ENCODE peak calls at places on chromosome 21, in five cellular contexts. One of them, this sample, is unnamed.

GRCh38 chr21:32524010-32524719 is 61.2 kb downstream of the TCP10L start:
- DNase-seq in GM12865: no peak
- DNase-seq in HT-29: no peak
- DNase-seq in stimulated activated naive CD4-positive, alpha-beta T cell: no peak
- DNase-seq in stimulated activated naive CD8-positive, alpha-beta T cell treated with anti-CD3 and anti-CD28 coated beads, Interleukin-15, Interleukin-2, amounts not matched to agents 100 U/mL and 50 U/mL, for 24 hours: no peak
- DNase-seq in this sample: peak; percentile 75

GRCh38 chr21:35925497-35925896 is 134.8 kb downstream of the SETD4 start:
- DNase-seq in stimulated activated naive CD4-positive, alpha-beta T cell: peak; percentile 24
- DNase-seq in HT-29: peak; percentile 13
- DNase-seq in stimulated activated naive CD8-positive, alpha-beta T cell treated with anti-CD3 and anti-CD28 coated beads, Interleukin-15, Interleukin-2, amounts not matched to agents 100 U/mL and 50 U/mL, for 24 hours: no peak
- DNase-seq in GM12865: peak; percentile 8
- DNase-seq in this sample: no peak

GRCh38 chr21:26085100-26085499 is 85.5 kb downstream of the APP start:
- DNase-seq in HT-29: no peak
- DNase-seq in GM12865: no peak
- DNase-seq in stimulated activated naive CD8-positive, alpha-beta T cell treated with anti-CD3 and anti-CD28 coated beads, Interleukin-15, Interleukin-2, amounts not matched to agents 100 U/mL and 50 U/mL, for 24 hours: no peak
- DNase-seq in stimulated activated naive CD4-positive, alpha-beta T cell: no peak
- DNase-seq in this sample: no peak

GRCh38 chr21:42227909-42228708 is 9.2 kb downstream of the ABCG1 start:
- DNase-seq in HT-29: peak; percentile 95
- DNase-seq in GM12865: peak; percentile 95
- DNase-seq in stimulated activated naive CD8-positive, alpha-beta T cell treated with anti-CD3 and anti-CD28 coated beads, Interleukin-15, Interleukin-2, amounts not matched to agents 100 U/mL and 50 U/mL, for 24 hours: peak; percentile 90
- DNase-seq in stimulated activated naive CD4-positive, alpha-beta T cell: peak; percentile 78
- DNase-seq in this sample: peak; percentile 84

GRCh38 chr21:45857761-45858160 is 123.8 kb upstream of the COL6A1 start:
- DNase-seq in GM12865: no peak
- DNase-seq in stimulated activated naive CD4-positive, alpha-beta T cell: no peak
- DNase-seq in stimulated activated naive CD8-positive, alpha-beta T cell treated with anti-CD3 and anti-CD28 coated beads, Interleukin-15, Interleukin-2, amounts not matched to agents 100 U/mL and 50 U/mL, for 24 hours: no peak
- DNase-seq in HT-29: no peak
- DNase-seq in this sample: no peak

GRCh38 chr21:38323721-38324591 is 67.2 kb downstream of the KCNJ15 start:
- DNase-seq in stimulated activated naive CD4-positive, alpha-beta T cell: peak; percentile 57
- DNase-seq in HT-29: no peak
- DNase-seq in stimulated activated naive CD8-positive, alpha-beta T cell treated with anti-CD3 and anti-CD28 coated beads, Interleukin-15, Interleukin-2, amounts not matched to agents 100 U/mL and 50 U/mL, for 24 hours: no peak
- DNase-seq in GM12865: no peak
- DNase-seq in this sample: no peak

GRCh38 chr21:8991968-8992621 is 1529.3 kb upstream of the TPTE start:
- DNase-seq in stimulated activated naive CD4-positive, alpha-beta T cell: no peak
- DNase-seq in stimulated activated naive CD8-positive, alpha-beta T cell treated with anti-CD3 and anti-CD28 coated beads, Interleukin-15, Interleukin-2, amounts not matched to agents 100 U/mL and 50 U/mL, for 24 hours: no peak
- DNase-seq in GM12865: no peak
- DNase-seq in HT-29: no peak
- DNase-seq in this sample: no peak

GRCh38 chr21:26140185-26140584 is 30.4 kb downstream of the APP start:
- DNase-seq in stimulated activated naive CD4-positive, alpha-beta T cell: no peak
- DNase-seq in GM12865: no peak
- DNase-seq in stimulated activated naive CD8-positive, alpha-beta T cell treated with anti-CD3 and anti-CD28 coated beads, Interleukin-15, Interleukin-2, amounts not matched to agents 100 U/mL and 50 U/mL, for 24 hours: no peak
- DNase-seq in HT-29: peak; percentile 64
- DNase-seq in this sample: no peak

GRCh38 chr21:17903029-17903806 is 84.1 kb upstream of the C21orf91 start:
- DNase-seq in GM12865: peak; percentile 35
- DNase-seq in HT-29: peak; percentile 38
- DNase-seq in stimulated activated naive CD4-positive, alpha-beta T cell: peak; percentile 63
- DNase-seq in stimulated activated naive CD8-positive, alpha-beta T cell treated with anti-CD3 and anti-CD28 coated beads, Interleukin-15, Interleukin-2, amounts not matched to agents 100 U/mL and 50 U/mL, for 24 hours: no peak
- DNase-seq in this sample: no peak

GRCh38 chr21:21232320-21232719 is 234.1 kb downstream of the NCAM2 start:
- DNase-seq in GM12865: no peak
- DNase-seq in HT-29: peak; percentile 13
- DNase-seq in stimulated activated naive CD8-positive, alpha-beta T cell treated with anti-CD3 and anti-CD28 coated beads, Interleukin-15, Interleukin-2, amounts not matched to agents 100 U/mL and 50 U/mL, for 24 hours: no peak
- DNase-seq in stimulated activated naive CD4-positive, alpha-beta T cell: no peak
- DNase-seq in this sample: no peak

GRCh38 chr21:26708223-26708800 is 135.2 kb upstream of the CYYR1 start:
- DNase-seq in stimulated activated naive CD4-positive, alpha-beta T cell: no peak
- DNase-seq in GM12865: no peak
- DNase-seq in HT-29: no peak
- DNase-seq in stimulated activated naive CD8-positive, alpha-beta T cell treated with anti-CD3 and anti-CD28 coated beads, Interleukin-15, Interleukin-2, amounts not matched to agents 100 U/mL and 50 U/mL, for 24 hours: no peak
- DNase-seq in this sample: no peak

GRCh38 chr21:31132574-31133242 is 94.4 kb upstream of the KRTAP19-8 start:
- DNase-seq in stimulated activated naive CD4-positive, alpha-beta T cell: peak; percentile 93
- DNase-seq in HT-29: no peak
- DNase-seq in stimulated activated naive CD8-positive, alpha-beta T cell treated with anti-CD3 and anti-CD28 coated beads, Interleukin-15, Interleukin-2, amounts not matched to agents 100 U/mL and 50 U/mL, for 24 hours: peak; percentile 43
- DNase-seq in GM12865: peak; percentile 83
- DNase-seq in this sample: no peak

GRCh38 chr21:38056481-38056880 is 140.2 kb upstream of the KCNJ6 start:
- DNase-seq in stimulated activated naive CD8-positive, alpha-beta T cell treated with anti-CD3 and anti-CD28 coated beads, Interleukin-15, Interleukin-2, amounts not matched to agents 100 U/mL and 50 U/mL, for 24 hours: no peak
- DNase-seq in GM12865: no peak
- DNase-seq in HT-29: no peak
- DNase-seq in stimulated activated naive CD4-positive, alpha-beta T cell: no peak
- DNase-seq in this sample: no peak

GRCh38 chr21:21396424-21396823 is 398.2 kb downstream of the NCAM2 start:
- DNase-seq in HT-29: no peak
- DNase-seq in stimulated activated naive CD8-positive, alpha-beta T cell treated with anti-CD3 and anti-CD28 coated beads, Interleukin-15, Interleukin-2, amounts not matched to agents 100 U/mL and 50 U/mL, for 24 hours: no peak
- DNase-seq in GM12865: no peak
- DNase-seq in stimulated activated naive CD4-positive, alpha-beta T cell: no peak
- DNase-seq in this sample: no peak

GRCh38 chr21:33844104-33844889 is 71.3 kb downstream of the ATP5PO start:
- DNase-seq in HT-29: no peak
- DNase-seq in stimulated activated naive CD4-positive, alpha-beta T cell: no peak
- DNase-seq in stimulated activated naive CD8-positive, alpha-beta T cell treated with anti-CD3 and anti-CD28 coated beads, Interleukin-15, Interleukin-2, amounts not matched to agents 100 U/mL and 50 U/mL, for 24 hours: no peak
- DNase-seq in GM12865: no peak
- DNase-seq in this sample: no peak

GRCh38 chr21:20040768-20041167 is 957.4 kb upstream of the NCAM2 start:
- DNase-seq in GM12865: no peak
- DNase-seq in stimulated activated naive CD4-positive, alpha-beta T cell: no peak
- DNase-seq in stimulated activated naive CD8-positive, alpha-beta T cell treated with anti-CD3 and anti-CD28 coated beads, Interleukin-15, Interleukin-2, amounts not matched to agents 100 U/mL and 50 U/mL, for 24 hours: no peak
- DNase-seq in HT-29: peak; percentile 29
- DNase-seq in this sample: no peak

GRCh38 chr21:45580576-45581321 is 38.5 kb upstream of the SLC19A1 start:
- DNase-seq in stimulated activated naive CD8-positive, alpha-beta T cell treated with anti-CD3 and anti-CD28 coated beads, Interleukin-15, Interleukin-2, amounts not matched to agents 100 U/mL and 50 U/mL, for 24 hours: no peak
- DNase-seq in GM12865: no peak
- DNase-seq in stimulated activated naive CD4-positive, alpha-beta T cell: no peak
- DNase-seq in HT-29: no peak
- DNase-seq in this sample: no peak

GRCh38 chr21:39430954-39431353 is 14.6 kb downstream of the LCA5L start:
- DNase-seq in stimulated activated naive CD8-positive, alpha-beta T cell treated with anti-CD3 and anti-CD28 coated beads, Interleukin-15, Interleukin-2, amounts not matched to agents 100 U/mL and 50 U/mL, for 24 hours: no peak
- DNase-seq in stimulated activated naive CD4-positive, alpha-beta T cell: no peak
- DNase-seq in GM12865: no peak
- DNase-seq in HT-29: no peak
- DNase-seq in this sample: no peak

GRCh38 chr21:31983120-31983519 is 110.3 kb downstream of the HUNK start:
- DNase-seq in GM12865: no peak
- DNase-seq in stimulated activated naive CD8-positive, alpha-beta T cell treated with anti-CD3 and anti-CD28 coated beads, Interleukin-15, Interleukin-2, amounts not matched to agents 100 U/mL and 50 U/mL, for 24 hours: no peak
- DNase-seq in stimulated activated naive CD4-positive, alpha-beta T cell: no peak
- DNase-seq in HT-29: no peak
- DNase-seq in this sample: no peak